ENCODE peak calls at places on chromosomes 12 and 14, in seven cellular contexts. F is bronchial epithelial cell, Y is breast epithelium, X is RWPE1, N is heart left ventricle, D is fibroblast of pulmonary artery, R is GM20000. W is an unnamed sample.

GRCh38 chr14:104426771-104427125 is 152.8 kb upstream of the C14orf180 start:
- DNase-seq in R (no peak), X (no peak), N (no peak), D (no peak), F (no peak), Y (no peak), W (peak)

GRCh38 chr12:49980501-49981158 is 7.9 kb downstream of the AQP6 start:
- DNase-seq in X (no peak), R (no peak), D (no peak), N (no peak), Y (no peak), F (no peak), W (no peak)

GRCh38 chr14:52003324-52003723 is 14.0 kb downstream of the RTRAF start:
- DNase-seq in X (no peak), Y (no peak), D (peak), N (no peak), F (no peak), R (no peak), W (no peak)

GRCh38 chr12:17342381-17342961 is 736.5 kb upstream of the LMO3 start:
- DNase-seq in F (no peak), D (no peak), X (no peak), Y (no peak), R (no peak), N (no peak), W (no peak)

GRCh38 chr14:77007975-77008421 is 20.5 kb downstream of the IRF2BPL start:
- DNase-seq in D (no peak), Y (peak), N (peak), F (peak), R (no peak), X (peak), W (no peak)

GRCh38 chr12:103800252-103800771 is 40.7 kb downstream of the NT5DC3 start:
- DNase-seq in N (peak), D (peak), Y (peak), X (no peak), F (no peak), R (no peak), W (no peak)

GRCh38 chr14:50091240-50091914 is 25.0 kb downstream of the VCPKMT start:
- DNase-seq in R (no peak), X (no peak), F (no peak), Y (no peak), N (peak), D (no peak), W (no peak)

GRCh38 chr14:92540472-92541048 is 27.0 kb downstream of the RIN3 start:
- DNase-seq in D (peak), N (peak), Y (peak), R (no peak), F (peak), X (peak), W (no peak)

GRCh38 chr14:97379091-97379531 is 581.9 kb downstream of the VRK1 start:
- DNase-seq in Y (no peak), X (no peak), F (no peak), N (no peak), D (no peak), R (no peak), W (no peak)

GRCh38 chr12:123986374-123986920 is 13.4 kb downstream of the ZNF664 start:
- DNase-seq in R (no peak), Y (no peak), F (no peak), N (no peak), D (no peak), X (no peak), W (no peak)

GRCh38 chr12:12803186-12803585 is 10.0 kb upstream of the DDX47 start:
- DNase-seq in R (peak), X (peak), D (peak), Y (peak), N (peak), F (peak), W (peak)

GRCh38 chr12:109880938-109881337 is 597 bp upstream of the GLTP start:
- DNase-seq in X (no peak), Y (no peak), F (peak), N (no peak), R (no peak), D (no peak), W (no peak)

GRCh38 chr14:89270439-89271227 is 146.4 kb downstream of the FOXN3 start:
- DNase-seq in F (peak), R (peak), Y (no peak), N (no peak), X (peak), D (no peak), W (peak)

GRCh38 chr12:62006076-62006732 is 254.0 kb upstream of the USP15 start:
- DNase-seq in Y (no peak), D (peak), X (peak), R (peak), N (no peak), F (peak), W (peak)

GRCh38 chr14:91732859-91733477 is 1.1 kb upstream of the CATSPERB start:
- DNase-seq in Y (no peak), N (no peak), R (no peak), X (no peak), F (peak), D (no peak), W (no peak)

GRCh38 chr14:24132976-24133375 is 2.5 kb downstream of the FITM1 start:
- DNase-seq in R (no peak), N (no peak), Y (no peak), F (no peak), D (no peak), X (no peak), W (no peak)

GRCh38 chr14:82854851-82855250 is 1321.2 kb upstream of the SEL1L start:
- DNase-seq in D (no peak), R (no peak), X (no peak), Y (no peak), N (no peak), F (no peak), W (no peak)

GRCh38 chr12:2111816-2112215 is 59.0 kb downstream of the CACNA1C start:
- DNase-seq in D (no peak), R (no peak), F (no peak), Y (no peak), N (no peak), X (no peak), W (no peak)

GRCh38 chr12:57632898-57633825 is at the start of gene B4GALNT1:
- DNase-seq in D (peak), N (peak), Y (peak), F (peak), R (peak), X (peak), W (peak)

GRCh38 chr12:75747572-75747995 is 236.2 kb upstream of the KRR1 start:
- DNase-seq in X (no peak), F (peak), N (no peak), Y (no peak), R (no peak), D (peak), W (no peak)

GRCh38 chr14:90551733-90552464 is 155.1 kb downstream of the CALM1 start:
- DNase-seq in F (no peak), R (no peak), X (no peak), D (no peak), Y (peak), N (no peak), W (no peak)

GRCh38 chr12:45599196-45599595 is 130.3 kb upstream of the ARID2 start:
- DNase-seq in D (no peak), X (no peak), R (no peak), F (peak), N (no peak), Y (no peak), W (no peak)

GRCh38 chr14:37600880-37601741 is 5.7 kb downstream of the TTC6 start:
- DNase-seq in Y (no peak), X (no peak), R (no peak), N (no peak), D (no peak), F (peak), W (no peak)

GRCh38 chr12:57735952-57736742 is 2.4 kb downstream of the AGAP2 start:
- DNase-seq in D (peak), N (peak), X (peak), Y (no peak), R (no peak), F (no peak), W (no peak)

GRCh38 chr14:75487155-75487671 is 35.1 kb upstream of the BATF start:
- DNase-seq in Y (no peak), F (peak), D (no peak), R (no peak), X (peak), N (no peak), W (peak)

GRCh38 chr12:121423682-121424631 is 24.0 kb downstream of the RNF34 start:
- DNase-seq in D (no peak), F (no peak), N (peak), R (no peak), Y (no peak), X (no peak), W (no peak)

GRCh38 chr12:6549379-6550151 is 6.3 kb downstream of the IFFO1 start:
- DNase-seq in D (no peak), F (no peak), N (peak), X (no peak), Y (no peak), R (no peak), W (no peak)

GRCh38 chr14:60226296-60226695 is 22.7 kb upstream of the PPM1A start:
- DNase-seq in R (no peak), D (no peak), F (no peak), Y (no peak), X (no peak), N (no peak), W (no peak)

GRCh38 chr14:56359245-56359644 is 220.4 kb upstream of the TMEM260 start:
- DNase-seq in Y (no peak), F (no peak), X (no peak), R (no peak), N (no peak), D (peak), W (no peak)

GRCh38 chr12:53267309-53268008 is 640 bp upstream of the ESPL1 start:
- DNase-seq in Y (no peak), X (no peak), F (no peak), R (no peak), N (no peak), D (no peak), W (no peak)

GRCh38 chr12:46554461-46554860 is 181.9 kb upstream of the SLC38A2 start:
- DNase-seq in R (no peak), N (no peak), X (no peak), Y (no peak), F (no peak), D (no peak), W (no peak)

GRCh38 chr12:102735104-102735503 is 181.9 kb downstream of the PAH start:
- DNase-seq in R (peak), X (no peak), F (no peak), Y (no peak), D (no peak), N (no peak), W (peak)

DNA sequence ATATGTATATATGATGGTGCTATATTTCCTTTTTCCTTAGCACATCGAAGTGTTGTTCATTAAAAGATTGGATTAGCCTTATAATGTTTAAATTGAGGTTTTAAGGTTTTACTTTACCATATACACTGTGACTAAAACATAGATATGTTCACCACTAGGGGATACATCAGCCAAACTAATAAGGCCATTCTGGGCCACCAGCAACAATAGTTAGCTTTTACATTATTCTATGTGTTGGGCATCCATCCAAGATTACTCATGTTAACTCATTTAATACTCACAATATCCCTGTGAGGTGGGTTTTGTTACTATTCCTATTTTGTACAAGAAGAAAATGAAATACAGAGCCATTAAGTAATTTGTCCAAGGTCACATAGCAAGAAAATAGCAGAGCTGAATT is 202.6 kb upstream of the AVPR1A start:
- DNase-seq in X (peak), F (peak), D (peak), R (no peak), N (no peak), Y (no peak), W (no peak)
- TF ChIP-seq CTCF in X (no peak), F (no peak), D (peak), R (no peak), N (no peak), Y (no peak), W (no peak)

GRCh38 chr14:99952039-99952438 is 113.2 kb upstream of the EVL start:
- DNase-seq in R (no peak), Y (no peak), D (no peak), X (no peak), N (no peak), F (no peak), W (no peak)
- TF ChIP-seq CTCF in R (no peak), Y (no peak), D (no peak), X (no peak), N (no peak), F (no peak), W (no peak)

DNA sequence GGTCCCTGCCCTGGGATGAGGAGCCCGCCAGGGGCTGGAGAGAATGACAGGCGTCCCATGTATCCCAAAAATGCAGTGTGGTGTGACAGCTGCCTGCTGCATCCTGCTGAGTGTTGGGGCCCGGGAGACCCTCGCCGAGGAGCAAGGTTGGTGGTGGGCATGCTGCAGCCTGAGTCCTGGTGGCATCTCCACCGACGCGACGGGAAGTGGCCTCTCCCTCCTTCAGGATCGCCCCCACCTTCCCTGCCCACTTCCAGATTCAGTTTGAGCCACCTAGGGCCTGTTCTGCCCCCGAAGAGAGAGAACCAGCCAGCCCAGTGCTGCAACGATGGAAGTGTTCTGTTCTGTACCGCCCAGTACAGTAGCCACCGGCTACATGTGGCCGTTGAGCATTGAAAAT is 70.1 kb downstream of the TSPAN9 start:
- DNase-seq in R (no peak), D (no peak), X (no peak), Y (no peak), N (no peak), F (no peak), W (no peak)
- TF ChIP-seq CTCF in R (no peak), D (no peak), X (no peak), Y (no peak), N (no peak), F (no peak), W (no peak)

GRCh38 chr12:108850854-108851573 is 6.4 kb downstream of the SSH1 start:
- DNase-seq in D (peak), R (peak), Y (no peak), F (no peak), X (no peak), N (peak), W (peak)
- TF ChIP-seq CTCF in D (peak), R (no peak), Y (no peak), F (no peak), X (no peak), N (peak), W (peak)

GRCh38 chr12:96399919-96400630 is at the start of gene CDK17:
- DNase-seq in N (peak), Y (peak), R (peak), F (peak), X (peak), D (peak), W (peak)

GRCh38 chr12:96401061-96401871 is 1.0 kb upstream of the CDK17 start:
- DNase-seq in Y (no peak), F (peak), N (no peak), X (peak), D (peak), R (peak), W (peak)

GRCh38 chr12:96402061-96402460 is 1.8 kb upstream of the CDK17 start:
- DNase-seq in Y (no peak), F (no peak), X (no peak), N (no peak), D (no peak), R (no peak), W (no peak)

GRCh38 chr12:96399081-96399918 is 939 bp downstream of the CDK17 start:
- DNase-seq in D (peak), R (peak), F (peak), N (peak), X (peak), Y (peak), W (peak)

GRCh38 chr12:96400631-96401060 is 407 bp upstream of the CDK17 start:
- DNase-seq in Y (no peak), X (no peak), N (no peak), D (peak), F (peak), R (no peak), W (no peak)
- TF ChIP-seq CTCF in Y (no peak), X (peak), N (no peak), D (no peak), F (no peak), R (no peak), W (no peak)

GRCh38 chr12:95633049-95633545 is 81.8 kb upstream of the USP44 start:
- DNase-seq in N (peak), D (peak), R (no peak), Y (peak), X (peak), F (peak), W (no peak)

GRCh38 chr12:95637010-95637409 is 85.7 kb upstream of the USP44 start:
- DNase-seq in F (no peak), R (no peak), X (no peak), Y (no peak), N (no peak), D (no peak), W (no peak)

GRCh38 chr12:95634622-95635621 is 83.6 kb upstream of the USP44 start:
- DNase-seq in X (no peak), D (peak), F (peak), Y (peak), N (no peak), R (no peak), W (no peak)

GRCh38 chr12:95630496-95630895 is 79.2 kb upstream of the USP44 start:
- DNase-seq in R (no peak), Y (no peak), D (no peak), F (no peak), X (no peak), N (no peak), W (no peak)

DNA sequence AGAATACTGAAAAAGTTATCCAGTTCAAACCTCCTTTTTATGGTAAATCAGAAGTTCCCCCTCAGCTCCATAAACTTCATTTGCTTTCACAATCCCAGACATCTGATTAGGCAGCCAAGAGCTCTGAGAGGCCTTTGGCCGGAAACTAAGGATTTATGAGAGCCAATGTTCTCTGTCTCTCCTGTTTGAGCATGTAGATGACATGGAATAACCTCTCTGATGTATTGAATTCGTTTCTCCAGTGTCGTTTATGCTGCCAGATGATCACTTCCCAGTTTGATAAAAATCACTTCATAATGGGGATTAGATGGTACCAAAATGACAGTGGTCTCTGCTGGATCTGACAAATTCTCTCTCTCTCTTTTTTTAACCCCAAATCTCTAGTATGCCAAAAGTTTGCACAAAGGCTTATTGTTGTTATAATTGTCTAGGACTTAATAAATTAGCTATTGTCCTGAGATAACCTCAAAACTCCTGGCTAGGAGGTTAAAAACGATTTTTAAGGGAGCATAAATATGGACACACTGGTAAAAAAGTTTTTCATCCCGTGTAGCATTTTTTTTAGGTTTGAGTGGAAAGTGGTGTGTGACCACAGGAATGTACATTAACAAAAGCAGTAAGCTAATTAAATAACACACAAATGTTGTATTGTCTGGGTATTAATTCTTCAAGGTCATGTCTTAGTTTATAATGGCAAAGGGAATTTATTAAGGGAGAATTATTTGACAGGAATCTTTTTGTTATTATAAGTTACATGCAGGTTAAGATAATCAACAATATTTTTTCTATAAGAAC is 82.6 kb upstream of the USP44 start:
- DNase-seq in R (no peak), N (no peak), X (peak), D (peak), Y (peak), F (peak), W (no peak)
- TF ChIP-seq CTCF in R (no peak), N (no peak), X (no peak), D (no peak), Y (no peak), F (no peak), W (no peak)

DNA sequence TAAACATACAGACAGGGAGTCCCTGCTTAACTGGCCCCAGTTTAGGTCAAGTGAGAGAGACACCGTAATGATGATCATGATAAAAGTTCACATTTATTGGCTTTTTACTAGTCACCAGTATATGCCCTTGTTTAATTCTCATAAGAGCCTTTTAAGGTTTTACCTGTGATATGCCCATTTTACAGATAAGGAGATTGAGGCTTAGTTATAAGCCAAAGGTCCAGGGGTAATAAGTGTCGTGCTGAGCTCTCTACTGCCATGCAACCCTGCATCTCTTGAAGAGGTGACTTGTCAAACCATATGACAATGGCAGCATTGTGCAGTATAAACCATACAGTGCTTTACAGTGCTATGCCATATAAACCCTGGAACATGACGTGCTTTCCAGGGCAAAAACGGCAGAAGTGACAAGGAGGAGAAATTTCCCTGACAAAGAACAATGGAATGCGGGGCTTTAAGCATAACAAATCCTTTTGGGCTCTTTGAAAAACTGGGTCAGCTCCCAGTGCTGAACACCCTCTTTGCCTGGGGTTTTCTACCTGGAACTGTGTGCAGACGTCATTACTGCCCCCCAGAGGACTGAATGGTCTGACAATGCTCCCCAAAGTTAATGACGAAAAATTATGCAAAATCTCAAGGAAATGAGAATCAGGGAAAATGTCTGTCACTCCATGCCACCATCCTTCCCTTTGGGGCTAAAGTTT is 59.7 kb upstream of the C14orf132 start:
- DNase-seq in N (no peak), R (no peak), X (no peak), Y (no peak), D (no peak), F (no peak), W (no peak)
- TF ChIP-seq CTCF in N (no peak), R (no peak), X (no peak), Y (no peak), D (no peak), F (no peak), W (no peak)

DNA sequence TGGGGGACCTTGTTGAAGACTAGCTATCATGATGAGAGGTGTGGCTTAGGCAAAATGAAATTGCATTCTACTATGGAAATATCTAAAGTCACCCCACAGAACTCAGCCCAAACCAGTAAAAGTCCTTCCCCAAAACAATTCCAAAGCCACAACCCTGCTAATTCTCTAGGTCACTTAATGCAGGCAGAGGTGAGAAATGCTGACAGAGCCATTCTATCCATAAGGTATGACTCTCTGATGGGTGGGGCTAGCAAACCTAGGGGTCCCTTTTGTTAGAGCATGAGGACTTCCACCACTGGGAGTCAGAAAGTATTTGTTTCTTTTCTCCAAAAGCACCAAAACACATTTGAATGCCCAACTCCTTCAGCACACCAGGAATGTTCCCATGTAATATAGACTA is 12.7 kb upstream of the BMP4 start:
- DNase-seq in X (no peak), F (no peak), D (no peak), R (no peak), Y (no peak), N (no peak), W (no peak)
- TF ChIP-seq CTCF in X (no peak), F (no peak), D (no peak), R (no peak), Y (no peak), N (no peak), W (no peak)

W was measured in GM10248.